ENCODE peak calls at places on chromosome 4, in four cellular contexts. H is activated T-helper 9 cell treated with anti-CD3 and anti-CD28 coated beads, Interleukin-2, amount 50 U/mL, for 16 hours; Y is AG04449; G is type B pancreatic cell. X is an unnamed sample.

GRCh38 chr4:140705625-140706275 is 50.4 kb downstream of the TBC1D9 start:
- DNase-seq in H (no peak), Y (no peak), G (no peak), X (no peak)

GRCh38 chr4:101158507-101158906 is 188.8 kb downstream of the PPP3CA start:
- DNase-seq in H (no peak), Y (no peak), G (no peak), X (no peak)

GRCh38 chr4:98517444-98518021 is 140.9 kb downstream of the TSPAN5 start:
- DNase-seq in H (no peak), Y (no peak), G (no peak), X (no peak)

GRCh38 chr4:112213850-112214249 is 17.7 kb upstream of the AP1AR start:
- DNase-seq in H (no peak), Y (peak), G (no peak), X (no peak)

GRCh38 chr4:61994036-61994435 is 793.9 kb downstream of the ADGRL3 start:
- DNase-seq in H (no peak), Y (no peak), G (no peak), X (no peak)

GRCh38 chr4:119946359-119946758 is 120.3 kb downstream of the MAD2L1 start:
- DNase-seq in H (no peak), Y (no peak), G (no peak), X (no peak)

GRCh38 chr4:87017580-87018061 is 82.8 kb downstream of the AFF1 start:
- DNase-seq in H (no peak), Y (peak), G (no peak), X (no peak)

GRCh38 chr4:123832173-123833026 is 435.8 kb downstream of the SPRY1 start:
- DNase-seq in H (no peak), Y (peak), G (no peak), X (no peak)

GRCh38 chr4:8860892-8861575 is 10.6 kb downstream of the HMX1 start:
- DNase-seq in H (no peak), Y (no peak), G (no peak), X (no peak)

GRCh38 chr4:57148177-57148576 is 38.0 kb upstream of the IGFBP7 start:
- DNase-seq in H (no peak), Y (no peak), G (no peak), X (no peak)

GRCh38 chr4:157421365-157421764 is 200.8 kb downstream of the GRIA2 start:
- DNase-seq in H (no peak), Y (no peak), G (no peak), X (no peak)

GRCh38 chr4:179728305-179728704 is 2286.1 kb upstream of the AGA start:
- DNase-seq in H (no peak), Y (no peak), G (no peak), X (no peak)

GRCh38 chr4:10715696-10716095 is 31.1 kb upstream of the CLNK start:
- DNase-seq in H (no peak), Y (no peak), G (no peak), X (no peak)

GRCh38 chr4:150209140-150209829 is 131.0 kb downstream of the DCLK2 start:
- DNase-seq in H (no peak), Y (no peak), G (no peak), X (peak)

X was measured in NK-92 treated with Interleukin-12 subunit alpha and Interleukin-12 subunit beta, amount 100 ng/mL, for 24 hours.